ENCODE peak calls at places on chromosome 18, in five cellular contexts. F, R, C, B and I are unnamed samples.
A peak's percentile ranks its signal among the peaks of the same experiment; 100 is the strongest.

GRCh38 chr18:59056706-59057492 is 82.8 kb upstream of the SEC11C start:
- DNase-seq in F (peak; percentile 82), R (no peak), C (peak; percentile 76), B (peak; percentile 33), I (peak; percentile 63)

GRCh38 chr18:69898241-69898861 is 49.3 kb downstream of the CD226 start:
- DNase-seq in F (no peak), R (no peak), C (no peak), B (no peak), I (no peak)

GRCh38 chr18:51664236-51664635 is 466.8 kb upstream of the MEX3C start:
- DNase-seq in F (no peak), R (no peak), C (no peak), B (no peak), I (no peak)

GRCh38 chr18:75418293-75418692 is 9.2 kb downstream of the SMIM21 start:
- DNase-seq in F (no peak), R (peak; percentile 5), C (no peak), B (no peak), I (no peak)

GRCh38 chr18:59061914-59062642 is 77.6 kb upstream of the SEC11C start:
- DNase-seq in F (no peak), R (no peak), C (no peak), B (no peak), I (no peak)

GRCh38 chr18:57698571-57699276 is 77.1 kb upstream of the NARS1 start:
- DNase-seq in F (no peak), R (no peak), C (no peak), B (no peak), I (no peak)

GRCh38 chr18:38695559-38696270 is 1130.1 kb upstream of the CELF4 start:
- DNase-seq in F (no peak), R (no peak), C (no peak), B (no peak), I (no peak)

GRCh38 chr18:76923485-76924085 is 101.2 kb downstream of the ZNF236 start:
- DNase-seq in F (no peak), R (peak; percentile 5), C (peak; percentile 13), B (no peak), I (no peak)

GRCh38 chr18:32922951-32923430 is 150.2 kb upstream of the KLHL14 start:
- DNase-seq in F (no peak), R (no peak), C (no peak), B (no peak), I (no peak)

GRCh38 chr18:10329116-10329515 is 125.3 kb upstream of the APCDD1 start:
- DNase-seq in F (no peak), R (no peak), C (no peak), B (no peak), I (no peak)

GRCh38 chr18:59388180-59388579 is 29.1 kb upstream of the LMAN1 start:
- DNase-seq in F (no peak), R (no peak), C (no peak), B (no peak), I (no peak)

GRCh38 chr18:50183556-50183955 is 11.4 kb downstream of the MYO5B start:
- DNase-seq in F (no peak), R (no peak), C (no peak), B (no peak), I (no peak)

GRCh38 chr18:32324173-32324572 is 134.3 kb downstream of the MEP1B start:
- DNase-seq in F (no peak), R (no peak), C (no peak), B (no peak), I (no peak)

GRCh38 chr18:3508576-3509559 is 58.9 kb downstream of the TGIF1 start:
- DNase-seq in F (no peak), R (no peak), C (no peak), B (no peak), I (no peak)

GRCh38 chr18:59562751-59563150 is 134.5 kb downstream of the CCBE1 start:
- DNase-seq in F (no peak), R (no peak), C (no peak), B (no peak), I (no peak)

GRCh38 chr18:11866764-11867163 is 15.6 kb downstream of the CHMP1B start:
- DNase-seq in F (no peak), R (no peak), C (no peak), B (no peak), I (no peak)

GRCh38 chr18:50973367-50974126 is 5.7 kb downstream of the ELAC1 start:
- DNase-seq in F (no peak), R (peak; percentile 27), C (no peak), B (no peak), I (no peak)

GRCh38 chr18:34647251-34647650 is 62.8 kb upstream of the DTNA start:
- DNase-seq in F (no peak), R (peak; percentile 0), C (no peak), B (no peak), I (no peak)

GRCh38 chr18:48977914-48978313 is 27.1 kb upstream of the SMAD7 start:
- DNase-seq in F (no peak), R (no peak), C (no peak), B (no peak), I (no peak)

GRCh38 chr18:37160038-37160745 is 331.3 kb downstream of the KIAA1328 start:
- DNase-seq in F (no peak), R (no peak), C (no peak), B (no peak), I (no peak)

GRCh38 chr18:34880882-34881852 is 160.0 kb upstream of the MAPRE2 start:
- DNase-seq in F (no peak), R (no peak), C (peak; percentile 20), B (no peak), I (no peak)

GRCh38 chr18:11324510-11324909 is 175.1 kb upstream of the PIEZO2 start:
- DNase-seq in F (no peak), R (no peak), C (no peak), B (no peak), I (no peak)

GRCh38 chr18:69215151-69215550 is 185.5 kb upstream of the DOK6 start:
- DNase-seq in F (no peak), R (no peak), C (no peak), B (no peak), I (no peak)

DNA sequence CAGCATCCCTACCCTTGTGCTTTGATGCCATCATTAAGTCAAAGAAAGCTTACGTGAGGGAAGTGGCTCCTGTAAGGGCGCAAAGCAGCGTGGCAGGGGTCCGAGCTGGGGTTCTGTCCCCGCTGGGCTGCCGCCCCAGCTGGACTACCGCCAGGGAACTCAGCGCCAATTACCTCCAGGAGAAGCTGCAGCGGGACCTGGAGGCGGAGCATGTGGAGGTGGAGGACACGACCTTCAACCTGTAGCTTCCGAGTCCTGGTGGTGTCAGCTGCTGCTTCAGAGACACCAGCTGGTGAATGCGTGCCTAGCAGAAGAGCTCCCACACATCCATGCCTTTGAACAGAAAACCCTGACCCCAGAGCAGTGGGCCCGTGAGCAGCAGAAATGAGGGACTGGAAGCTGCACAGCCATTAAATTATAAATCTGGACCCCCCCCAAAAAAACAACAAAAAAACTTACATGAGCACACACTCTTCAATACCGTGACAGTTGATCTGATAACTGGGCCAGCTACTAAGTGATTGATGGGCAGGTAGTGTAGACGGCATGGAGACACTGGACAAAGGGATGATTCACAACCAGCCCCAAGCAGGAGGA is 20.1 kb upstream of the YES1 start:
- DNase-seq in F (no peak), R (no peak), C (no peak), B (no peak), I (peak; percentile 52)
- TF ChIP-seq CTCF in F (no peak), R (peak; percentile 14), C (no peak), B (no peak), I (no peak)

GRCh38 chr18:65568866-65569265 is 181.9 kb upstream of the CDH7 start:
- DNase-seq in F (no peak), R (no peak), C (no peak), B (no peak), I (no peak)

GRCh38 chr18:65567372-65567771 is 183.4 kb upstream of the CDH7 start:
- DNase-seq in F (no peak), R (no peak), C (no peak), B (no peak), I (no peak)
- TF ChIP-seq CTCF in F (peak; percentile 28), R (no peak), C (no peak), B (no peak), I (no peak)

DNA sequence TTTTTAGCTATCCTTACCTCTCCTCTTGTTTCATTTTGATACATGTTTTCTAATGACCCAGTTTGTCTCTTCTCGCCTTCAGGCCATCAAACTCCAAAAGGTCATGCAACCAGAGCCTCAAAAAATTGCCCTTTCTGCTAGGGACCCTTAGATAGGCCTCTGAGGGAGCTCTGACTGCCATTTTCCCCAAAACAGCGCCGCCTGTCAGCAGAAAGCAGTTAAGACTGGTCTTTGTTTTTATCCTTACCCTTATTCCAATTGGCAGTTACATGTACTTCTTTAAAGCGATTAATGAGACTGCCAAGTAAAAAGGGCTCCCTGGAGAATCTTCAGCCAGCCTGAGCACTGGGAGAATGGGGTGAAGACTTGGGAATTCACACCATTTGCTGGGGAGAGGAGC is 55.1 kb upstream of the RIT2 start:
- DNase-seq in F (no peak), R (no peak), C (no peak), B (no peak), I (no peak)
- TF ChIP-seq CTCF in F (no peak), R (no peak), C (no peak), B (no peak), I (no peak)

GRCh38 chr18:21958256-21958655 is 211.1 kb upstream of the GATA6 start:
- DNase-seq in F (no peak), R (no peak), C (no peak), B (no peak), I (no peak)
- TF ChIP-seq CTCF in F (no peak), R (no peak), C (no peak), B (no peak), I (no peak)

DNA sequence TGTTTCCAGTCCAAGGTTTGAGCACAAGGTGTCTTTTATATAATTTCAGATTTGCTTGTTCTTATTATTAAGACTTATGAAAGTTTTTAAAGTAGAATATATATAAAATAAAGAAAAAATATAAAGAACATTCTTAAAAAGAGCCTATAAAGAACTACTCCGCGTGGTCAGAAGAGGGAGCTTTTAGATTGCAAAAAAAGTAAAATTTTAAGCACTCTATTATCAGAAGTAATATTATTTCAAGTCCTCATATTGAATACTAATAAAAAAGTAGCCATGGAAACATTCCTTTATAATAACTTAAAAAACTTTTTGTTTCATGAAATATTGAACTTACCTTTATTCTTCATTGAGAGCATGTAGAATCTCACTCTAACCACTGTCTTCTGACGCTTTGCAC is 51.4 kb downstream of the LINC00305 start:
- DNase-seq in F (no peak), R (no peak), C (peak; percentile 7), B (no peak), I (no peak)
- TF ChIP-seq CTCF in F (peak; percentile 36), R (no peak), C (no peak), B (no peak), I (no peak)

GRCh38 chr18:66562279-66562678 is 41.6 kb downstream of the CDH19 start:
- DNase-seq in F (no peak), R (no peak), C (no peak), B (no peak), I (no peak)

GRCh38 chr18:66560092-66560491 is 43.8 kb downstream of the CDH19 start:
- DNase-seq in F (no peak), R (no peak), C (peak; percentile 52), B (no peak), I (no peak)

GRCh38 chr18:66558773-66559172 is 45.1 kb downstream of the CDH19 start:
- DNase-seq in F (no peak), R (no peak), C (no peak), B (no peak), I (no peak)

GRCh38 chr18:66564236-66564635 is 39.7 kb downstream of the CDH19 start:
- DNase-seq in F (no peak), R (no peak), C (peak; percentile 69), B (no peak), I (no peak)
- TF ChIP-seq CTCF in F (no peak), R (no peak), C (no peak), B (no peak), I (no peak)